ENCODE peak calls at places on chromosomes 16 and 17, in seven cellular contexts. T is neural progenitor cell; I is Daoy; B is NCI-H748 treated with DMSO at 0.1 percent for 48 hours; U is stimulated activated CD4-positive, alpha-beta T cell treated with anti-CD3 and anti-CD28 coated beads, Interleukin-1b, Interleukin-23, amount 100 ng/mL, for 24 hours; C is cardiac muscle cell; F is activated CD8-positive, alpha-beta T cell treated with anti-CD3 and anti-CD28 coated beads, Interleukin-2, amount 10 ng/mL, durations not matched to agents 7 days and 5 days. A is an unnamed sample.

GRCh38 chr17:33266116-33266515 is 27.0 kb downstream of the ASIC2 start:
- DNase-seq in I (no peak), T (no peak), B (no peak), C (no peak), U (no peak), F (no peak), A (no peak)

GRCh38 chr16:54585966-54586365 is 299.4 kb upstream of the IRX3 start:
- DNase-seq in F (no peak), T (peak), B (no peak), I (no peak), U (no peak), C (no peak), A (no peak)

GRCh38 chr17:42928714-42929496 is 28.3 kb downstream of the G6PC1 start:
- DNase-seq in F (peak), U (peak), B (peak), I (peak), T (peak), C (peak), A (no peak)

GRCh38 chr17:146546-146945 is 9.2 kb downstream of the SCGB1C2 start:
- DNase-seq in I (no peak), F (no peak), C (no peak), B (no peak), T (no peak), U (no peak), A (no peak)

GRCh38 chr17:521168-521525 is 168.5 kb upstream of the RPH3AL start:
- DNase-seq in B (no peak), T (no peak), F (no peak), I (no peak), U (no peak), C (no peak), A (no peak)

GRCh38 chr17:80220709-80221215 is 535 bp downstream of the SLC26A11 start:
- DNase-seq in U (no peak), T (peak), F (no peak), I (no peak), C (peak), B (no peak), A (peak)

GRCh38 chr16:525520-526180 is 1.9 kb upstream of the CAPN15 start:
- DNase-seq in C (no peak), T (no peak), U (peak), B (no peak), F (peak), I (peak), A (no peak)

GRCh38 chr17:45246861-45247428 is 14.9 kb downstream of the SPATA32 start:
- DNase-seq in C (peak), T (peak), I (no peak), F (no peak), U (no peak), B (no peak), A (peak)

GRCh38 chr17:40663252-40663651 is 1.7 kb downstream of the KRT222 start:
- DNase-seq in C (no peak), U (no peak), B (no peak), T (no peak), I (no peak), F (no peak), A (no peak)

GRCh38 chr17:28712037-28712704 is 483 bp upstream of the PROCA1 start:
- DNase-seq in F (peak), C (peak), T (peak), B (no peak), U (peak), I (no peak), A (no peak)

GRCh38 chr17:75390982-75391381 is 14.5 kb downstream of the GRB2 start:
- DNase-seq in C (no peak), U (no peak), T (no peak), B (no peak), F (no peak), I (no peak), A (no peak)

GRCh38 chr17:30376621-30377452 is 1.9 kb upstream of the CPD start:
- DNase-seq in C (peak), U (no peak), T (no peak), B (peak), F (no peak), I (peak), A (no peak)

GRCh38 chr16:87538594-87538993 is 45.8 kb upstream of the ZCCHC14 start:
- DNase-seq in T (no peak), F (no peak), I (peak), C (no peak), B (no peak), U (no peak), A (no peak)

GRCh38 chr17:66548158-66548557 is 245.7 kb downstream of the PRKCA start:
- DNase-seq in B (no peak), I (peak), T (no peak), U (peak), F (peak), C (no peak), A (no peak)

GRCh38 chr17:30240177-30240576 is 4.7 kb upstream of the SLC6A4 start:
- DNase-seq in B (no peak), U (no peak), F (no peak), C (no peak), I (no peak), T (no peak), A (no peak)

GRCh38 chr17:78173025-78173715 is 4.8 kb downstream of the SYNGR2 start:
- DNase-seq in C (peak), U (no peak), I (no peak), B (no peak), T (no peak), F (peak), A (no peak)

GRCh38 chr17:78397681-78398101 is 19.2 kb downstream of the PGS1 start:
- DNase-seq in U (no peak), F (no peak), I (no peak), C (peak), B (no peak), T (no peak), A (no peak)

GRCh38 chr16:27642753-27643152 is 92.8 kb downstream of the KATNIP start:
- DNase-seq in T (peak), I (peak), B (no peak), F (peak), U (no peak), C (no peak), A (no peak)

GRCh38 chr17:47717845-47718621 is 15.0 kb upstream of the TBX21 start:
- DNase-seq in C (no peak), U (no peak), I (peak), F (no peak), T (no peak), B (no peak), A (no peak)

GRCh38 chr16:77993111-77993571 is 29.2 kb upstream of the CLEC3A start:
- DNase-seq in I (peak), F (no peak), T (peak), B (no peak), U (no peak), C (no peak), A (no peak)

GRCh38 chr16:65833171-65833871 is 533.2 kb upstream of the CDH5 start:
- DNase-seq in T (no peak), F (no peak), C (no peak), U (no peak), B (no peak), I (peak), A (no peak)

GRCh38 chr17:47119746-47120520 is 69.2 kb downstream of the CDC27 start:
- DNase-seq in U (no peak), T (no peak), C (no peak), B (no peak), F (no peak), I (peak), A (no peak)

GRCh38 chr16:4008116-4008515 is 108.1 kb downstream of the ADCY9 start:
- DNase-seq in U (no peak), I (no peak), F (no peak), T (no peak), C (no peak), B (no peak), A (no peak)

GRCh38 chr17:29177871-29178749 is 2.1 kb downstream of the MYO18A start:
- DNase-seq in C (no peak), B (no peak), I (no peak), T (no peak), F (no peak), U (no peak), A (peak)

GRCh38 chr17:63838586-63839184 is 3.8 kb downstream of the SMARCD2 start:
- DNase-seq in F (no peak), U (no peak), B (no peak), I (no peak), C (no peak), T (no peak), A (no peak)

GRCh38 chr16:47638175-47638574 is 177.0 kb downstream of the PHKB start:
- DNase-seq in B (no peak), I (no peak), U (no peak), F (no peak), T (no peak), C (no peak), A (no peak)

GRCh38 chr16:84461029-84461415 is 43.4 kb downstream of the MEAK7 start:
- DNase-seq in I (no peak), T (no peak), C (no peak), B (no peak), U (no peak), F (no peak), A (no peak)

GRCh38 chr16:77840093-77840492 is 51.7 kb downstream of the VAT1L start:
- DNase-seq in I (no peak), B (no peak), U (no peak), F (no peak), C (no peak), T (no peak), A (no peak)

GRCh38 chr16:61131447-61131846 is 904.8 kb downstream of the CDH8 start:
- DNase-seq in F (no peak), C (peak), T (no peak), U (no peak), B (no peak), I (no peak), A (no peak)

GRCh38 chr17:60743812-60744211 is 66.2 kb downstream of the BCAS3 start:
- DNase-seq in T (no peak), C (peak), F (no peak), B (peak), I (no peak), U (no peak), A (no peak)

GRCh38 chr17:60371818-60372510 is 20.0 kb downstream of the USP32 start:
- DNase-seq in I (no peak), F (no peak), T (no peak), B (no peak), U (no peak), C (no peak), A (no peak)

GRCh38 chr16:56907401-56907800 is 24.5 kb upstream of the HERPUD1 start:
- DNase-seq in I (no peak), U (no peak), T (no peak), C (no peak), F (no peak), B (no peak), A (no peak)

GRCh38 chr16:49918257-49918656 is 62.3 kb upstream of the ZNF423 start:
- DNase-seq in I (no peak), F (no peak), C (no peak), B (no peak), T (no peak), U (no peak), A (no peak)

GRCh38 chr17:8120520-8121443 is 2.5 kb upstream of the ALOXE3 start:
- DNase-seq in B (peak), C (peak), I (peak), T (peak), U (peak), F (peak), A (no peak)

GRCh38 chr16:12087901-12088364 is 111.4 kb downstream of the SNX29 start:
- DNase-seq in B (no peak), F (no peak), T (no peak), I (no peak), U (no peak), C (no peak), A (no peak)

GRCh38 chr17:40538019-40538935 is 27.0 kb downstream of the CCR7 start:
- DNase-seq in T (no peak), B (no peak), F (no peak), C (no peak), I (peak), U (no peak), A (no peak)

GRCh38 chr17:81287741-81288430 is 7.2 kb downstream of the SLC38A10 start:
- DNase-seq in B (no peak), F (no peak), I (no peak), U (no peak), T (no peak), C (no peak), A (no peak)

GRCh38 chr17:17412331-17412730 is 64.5 kb upstream of the MED9 start:
- DNase-seq in I (peak), U (no peak), F (no peak), C (no peak), T (no peak), B (no peak), A (no peak)

A was measured in D721Med.